ENCODE peak calls at places on chromosomes 4 and X, in ten cellular contexts. F is D721Med; K is ascending aorta; U is lung; G is uterus; T is mesenteric fat pad; R is endodermal cell; M is AG10803; L is heart left ventricle; D is stimulated activated CD8-positive, alpha-beta memory T cell treated with anti-CD3 and anti-CD28 coated beads, Interleukin-2, amount 100 ng/mL, for 48 hours. A is an unnamed sample.

GRCh38 chr4:99323761-99324160 is 2.6 kb upstream of the ADH1B start:
- DNase-seq in F (no peak), K (peak), U (no peak), G (peak), T (no peak), R (no peak), M (peak), L (no peak), D (no peak), A (no peak)

GRCh38 chr4:26223160-26223559 is 97.7 kb upstream of the RBPJ start:
- DNase-seq in F (no peak), K (no peak), U (no peak), G (no peak), T (no peak), R (no peak), M (peak), L (no peak), D (no peak), A (no peak)

GRCh38 chrX:77785400-77785745 is 643 bp downstream of the ATRX start:
- DNase-seq in F (no peak), K (no peak), U (no peak), G (peak), T (no peak), R (peak), M (peak), L (no peak), D (no peak), A (no peak)

GRCh38 chr4:88108747-88109122 is 49.7 kb downstream of the ABCG2 start:
- DNase-seq in F (no peak), K (no peak), U (no peak), G (no peak), T (no peak), R (no peak), M (no peak), L (no peak), D (no peak), A (no peak)

GRCh38 chrX:104113237-104113965 is 1.1 kb downstream of the ZCCHC18 start:
- DNase-seq in F (no peak), K (peak), U (peak), G (peak), T (no peak), R (peak), M (peak), L (peak), D (peak), A (peak)

GRCh38 chr4:188053302-188053701 is 56.1 kb downstream of the TRIML2 start:
- DNase-seq in F (no peak), K (no peak), U (no peak), G (no peak), T (no peak), R (peak), M (no peak), L (no peak), D (no peak), A (no peak)

GRCh38 chr4:77073106-77073858 is 2.5 kb downstream of the CCNI start:
- DNase-seq in F (no peak), K (no peak), U (no peak), G (no peak), T (no peak), R (no peak), M (peak), L (no peak), D (no peak), A (no peak)

GRCh38 chr4:7186081-7186480 is 6.3 kb upstream of the SORCS2 start:
- DNase-seq in F (peak), K (peak), U (no peak), G (no peak), T (peak), R (peak), M (no peak), L (no peak), D (peak), A (no peak)

GRCh38 chr4:15688056-15688455 is 6.4 kb downstream of the FAM200B start:
- DNase-seq in F (no peak), K (no peak), U (no peak), G (no peak), T (no peak), R (no peak), M (peak), L (no peak), D (no peak), A (no peak)

GRCh38 chrX:83022020-83022419 is 486.1 kb upstream of the POU3F4 start:
- DNase-seq in F (no peak), K (no peak), U (no peak), G (no peak), T (no peak), R (peak), M (no peak), L (no peak), D (no peak), A (no peak)

GRCh38 chrX:116749943-116750342 is 287.2 kb upstream of the CT83 start:
- DNase-seq in F (no peak), K (no peak), U (no peak), G (no peak), T (no peak), R (no peak), M (peak), L (no peak), D (no peak), A (no peak)

GRCh38 chrX:100648601-100649417 is 4.8 kb downstream of the SRPX2 start:
- DNase-seq in F (no peak), K (no peak), U (no peak), G (peak), T (no peak), R (peak), M (peak), L (peak), D (no peak), A (no peak)

GRCh38 chr4:113445286-113445685 is 316.3 kb downstream of the CAMK2D start:
- DNase-seq in F (no peak), K (peak), U (peak), G (peak), T (no peak), R (no peak), M (peak), L (peak), D (no peak), A (no peak)

GRCh38 chr4:125020089-125021034 is 294.4 kb upstream of the FAT4 start:
- DNase-seq in F (no peak), K (no peak), U (no peak), G (no peak), T (no peak), R (no peak), M (no peak), L (no peak), D (no peak), A (no peak)

GRCh38 chr4:7769936-7770674 is 169.6 kb downstream of the AFAP1 start:
- DNase-seq in F (no peak), K (no peak), U (no peak), G (no peak), T (no peak), R (peak), M (peak), L (peak), D (no peak), A (no peak)

GRCh38 chr4:27018076-27018475 is 157.4 kb downstream of the STIM2 start:
- DNase-seq in F (no peak), K (no peak), U (no peak), G (no peak), T (no peak), R (no peak), M (no peak), L (no peak), D (no peak), A (no peak)

GRCh38 chr4:168577624-168578023 is 80.8 kb downstream of the PALLD start:
- DNase-seq in F (no peak), K (no peak), U (no peak), G (no peak), T (no peak), R (no peak), M (no peak), L (no peak), D (no peak), A (no peak)

GRCh38 chr4:55637272-55637820 is 1.2 kb upstream of the NMU start:
- DNase-seq in F (no peak), K (no peak), U (no peak), G (no peak), T (no peak), R (peak), M (no peak), L (no peak), D (no peak), A (no peak)

GRCh38 chrX:115689931-115690330 is 129.0 kb downstream of the PLS3 start:
- DNase-seq in F (no peak), K (no peak), U (no peak), G (no peak), T (no peak), R (no peak), M (peak), L (no peak), D (no peak), A (no peak)

A was measured in cerebellar nuclear complex.